ENCODE peak calls at places on chromosomes 16 and 17, in six cellular contexts. E is coronary artery, Y is esophagus muscularis mucosa, N is aorta, H is H9, S is ovary. P is an unnamed sample.

GRCh38 chr17:50181601-50182345 is 16.0 kb downstream of the SGCA start:
- DNase-seq in E (no peak), Y (no peak), N (peak), H (no peak), S (no peak), P (no peak)

GRCh38 chr17:27624555-27624954 is 6.4 kb upstream of the LGALS9 start:
- DNase-seq in E (no peak), Y (no peak), N (no peak), H (no peak), S (no peak), P (no peak)

GRCh38 chr17:68196394-68197090 is 51.3 kb upstream of the AMZ2 start:
- DNase-seq in E (no peak), Y (no peak), N (no peak), H (peak), S (no peak), P (no peak)

GRCh38 chr16:20333120-20333519 is 5.8 kb upstream of the GP2 start:
- DNase-seq in E (no peak), Y (no peak), N (no peak), H (no peak), S (no peak), P (no peak)

GRCh38 chr17:20066253-20066652 is 57.1 kb downstream of the SPECC1 start:
- DNase-seq in E (no peak), Y (no peak), N (peak), H (no peak), S (peak), P (peak)

GRCh38 chr17:76501018-76501826 is at the start of gene RHBDF2:
- DNase-seq in E (peak), Y (peak), N (peak), H (peak), S (peak), P (peak)

GRCh38 chr16:11955713-11956123 is 9.3 kb upstream of the TNFRSF17 start:
- DNase-seq in E (no peak), Y (no peak), N (no peak), H (no peak), S (no peak), P (no peak)

GRCh38 chr16:25605381-25605780 is 86.4 kb upstream of the HS3ST4 start:
- DNase-seq in E (no peak), Y (peak), N (no peak), H (no peak), S (no peak), P (no peak)

GRCh38 chr17:33401253-33401652 is 108.2 kb upstream of the ASIC2 start:
- DNase-seq in E (no peak), Y (no peak), N (no peak), H (no peak), S (no peak), P (no peak)

GRCh38 chr17:27570578-27570914 is 60.4 kb upstream of the LGALS9 start:
- DNase-seq in E (no peak), Y (no peak), N (no peak), H (no peak), S (no peak), P (no peak)

GRCh38 chr16:31696968-31697743 is 169.5 kb downstream of the AHSP start:
- DNase-seq in E (no peak), Y (peak), N (no peak), H (no peak), S (no peak), P (no peak)

GRCh38 chr16:56357291-56357764 is 68.0 kb downstream of the AMFR start:
- DNase-seq in E (peak), Y (no peak), N (peak), H (peak), S (peak), P (peak)

GRCh38 chr17:81950501-81950900 is 3.5 kb upstream of the MYADML2 start:
- DNase-seq in E (no peak), Y (no peak), N (no peak), H (no peak), S (no peak), P (no peak)
- H3K27ac ChIP-seq in E (no peak), Y (no peak), N (no peak), H (no peak), S (no peak), P (no peak)

DNA sequence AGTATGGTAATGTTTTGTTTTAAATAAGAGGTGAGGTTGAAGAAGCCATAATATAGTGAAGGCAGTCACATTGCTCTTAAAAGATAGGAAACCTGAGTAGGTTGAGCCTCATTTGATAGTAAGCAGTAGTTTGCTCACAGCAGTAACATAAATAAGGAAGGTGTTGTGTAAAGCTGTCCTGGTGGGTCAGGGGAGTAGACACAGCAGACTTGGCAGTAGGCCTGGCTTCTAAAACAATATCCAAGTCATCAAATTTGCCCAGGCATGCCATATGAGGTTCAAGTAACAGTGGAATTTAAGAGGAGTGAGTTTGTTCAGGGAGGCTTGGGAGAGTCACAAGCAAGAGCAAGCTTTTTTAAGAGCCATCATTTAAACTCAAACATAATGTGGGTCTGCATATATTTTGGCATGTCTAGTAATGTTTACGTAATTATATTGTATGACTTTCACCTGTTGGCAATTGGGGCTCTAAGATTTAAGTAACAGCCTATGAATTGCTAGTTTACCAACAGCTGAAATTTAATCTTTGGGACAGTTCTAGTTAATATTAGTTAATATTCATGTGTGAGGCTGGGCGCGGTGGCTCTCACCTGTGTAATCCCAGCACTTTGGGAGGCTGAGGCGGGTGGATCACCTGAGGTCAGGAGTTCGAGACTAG is 6.6 kb downstream of the NFATC3 start:
- DNase-seq in E (no peak), Y (no peak), N (no peak), H (no peak), S (no peak), P (no peak)
- H3K27ac ChIP-seq in E (no peak), Y (no peak), N (no peak), H (no peak), S (no peak), P (no peak)

DNA sequence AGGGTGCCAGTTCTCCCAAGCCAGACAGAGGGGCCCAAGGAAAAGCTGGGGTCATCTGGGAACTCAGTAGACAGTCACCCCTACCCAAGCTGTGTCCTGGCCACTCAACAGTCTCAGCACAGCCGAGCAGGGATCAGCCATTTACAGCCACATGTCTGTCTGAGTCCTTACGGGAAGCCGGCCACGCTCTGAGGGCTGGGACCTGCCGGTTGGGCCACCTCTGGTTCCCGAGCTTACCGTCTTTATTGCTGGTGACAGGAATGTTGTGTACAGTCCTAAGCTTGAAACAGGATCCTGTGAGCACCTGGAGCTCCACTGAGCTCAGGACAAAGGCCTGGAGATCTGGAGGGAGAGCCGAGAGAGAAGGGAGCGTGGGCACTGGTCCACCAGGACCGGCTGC is 59.8 kb downstream of the TIMM22 start:
- DNase-seq in E (no peak), Y (no peak), N (peak), H (no peak), S (no peak), P (no peak)
- H3K27ac ChIP-seq in E (no peak), Y (peak), N (no peak), H (no peak), S (no peak), P (no peak)

GRCh38 chr17:70054961-70055360 is 20.1 kb upstream of the KCNJ16 start:
- DNase-seq in E (no peak), Y (no peak), N (no peak), H (no peak), S (no peak), P (no peak)
- H3K27ac ChIP-seq in E (no peak), Y (no peak), N (no peak), H (no peak), S (no peak), P (no peak)

GRCh38 chr16:86664518-86665318 is 86.4 kb downstream of the FOXL1 start:
- DNase-seq in E (no peak), Y (no peak), N (peak), H (no peak), S (no peak), P (no peak)

GRCh38 chr16:86663691-86664517 is 85.6 kb downstream of the FOXL1 start:
- DNase-seq in E (no peak), Y (no peak), N (no peak), H (no peak), S (no peak), P (no peak)

GRCh38 chr16:86667035-86667434 is 88.7 kb downstream of the FOXL1 start:
- DNase-seq in E (no peak), Y (no peak), N (no peak), H (no peak), S (no peak), P (peak)

GRCh38 chr16:86665319-86665675 is 86.9 kb downstream of the FOXL1 start:
- DNase-seq in E (no peak), Y (no peak), N (no peak), H (no peak), S (no peak), P (no peak)

DNA sequence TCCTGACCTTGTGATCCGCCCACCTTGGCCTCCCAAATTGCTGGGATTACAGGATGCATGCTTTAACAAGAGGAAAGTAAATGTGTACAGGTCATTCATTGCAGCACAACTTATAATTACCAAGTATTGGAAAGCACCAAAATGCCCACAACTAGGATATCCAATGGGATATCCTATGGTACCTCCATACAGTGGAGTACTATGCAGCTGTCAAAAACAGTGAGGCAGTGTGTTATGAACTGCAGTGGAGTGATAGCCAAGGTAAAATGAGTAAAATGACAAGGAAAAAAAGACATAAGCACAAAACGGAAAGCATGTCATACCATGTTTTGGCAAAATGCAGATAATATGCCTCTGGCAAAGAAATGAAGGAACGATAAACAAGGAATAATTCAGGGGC is 87.6 kb downstream of the FOXL1 start:
- DNase-seq in E (no peak), Y (no peak), N (no peak), H (no peak), S (no peak), P (no peak)
- H3K27ac ChIP-seq in E (no peak), Y (no peak), N (no peak), H (no peak), S (no peak), P (no peak)

GRCh38 chr17:17681744-17682292 is 560 bp downstream of the RAI1 start:
- DNase-seq in E (peak), Y (no peak), N (peak), H (no peak), S (peak), P (peak)
- H3K27ac ChIP-seq in E (peak), Y (peak), N (peak), H (no peak), S (peak), P (peak)